ENCODE peak calls at places on chromosomes 6 and 20, in six cellular contexts. One of them, this sample, is unnamed.

GRCh38 chr6:15776458-15776980 is 113.7 kb upstream of the DTNBP1 start:
- DNase-seq in heart left ventricle: no peak
- DNase-seq in epithelial cell of proximal tubule: no peak
- DNase-seq in RWPE1: no peak
- DNase-seq in breast epithelium: no peak
- DNase-seq in foreskin fibroblast: no peak
- DNase-seq in this sample: no peak

GRCh38 chr20:10863337-10864060 is 189.7 kb upstream of the JAG1 start:
- DNase-seq in foreskin fibroblast: peak; percentile 74
- DNase-seq in breast epithelium: no peak
- DNase-seq in epithelial cell of proximal tubule: peak; percentile 90
- DNase-seq in RWPE1: peak; percentile 38
- DNase-seq in heart left ventricle: no peak
- DNase-seq in this sample: peak; percentile 38

GRCh38 chr6:126063512-126064146 is 77.3 kb downstream of the TRMT11 start:
- DNase-seq in epithelial cell of proximal tubule: no peak
- DNase-seq in RWPE1: no peak
- DNase-seq in breast epithelium: no peak
- DNase-seq in foreskin fibroblast: peak; percentile 52
- DNase-seq in heart left ventricle: no peak
- DNase-seq in this sample: no peak

GRCh38 chr6:103367212-103367611 is 1492.5 kb downstream of the HACE1 start:
- DNase-seq in foreskin fibroblast: no peak
- DNase-seq in epithelial cell of proximal tubule: no peak
- DNase-seq in heart left ventricle: no peak
- DNase-seq in breast epithelium: no peak
- DNase-seq in RWPE1: no peak
- DNase-seq in this sample: no peak

GRCh38 chr6:140960566-140960965 is 1172.2 kb upstream of the GJE1 start:
- DNase-seq in epithelial cell of proximal tubule: no peak
- DNase-seq in foreskin fibroblast: no peak
- DNase-seq in RWPE1: no peak
- DNase-seq in breast epithelium: no peak
- DNase-seq in heart left ventricle: no peak
- DNase-seq in this sample: no peak

GRCh38 chr6:10343320-10343719 is 71.6 kb downstream of the TFAP2A start:
- DNase-seq in heart left ventricle: no peak
- DNase-seq in RWPE1: no peak
- DNase-seq in foreskin fibroblast: no peak
- DNase-seq in epithelial cell of proximal tubule: no peak
- DNase-seq in breast epithelium: no peak
- DNase-seq in this sample: no peak

GRCh38 chr6:24547243-24547642 is 52.5 kb downstream of the ALDH5A1 start:
- DNase-seq in epithelial cell of proximal tubule: no peak
- DNase-seq in RWPE1: no peak
- DNase-seq in heart left ventricle: no peak
- DNase-seq in breast epithelium: no peak
- DNase-seq in foreskin fibroblast: no peak
- DNase-seq in this sample: no peak

GRCh38 chr20:58891686-58892125 is 39.2 kb downstream of the GNAS start:
- DNase-seq in RWPE1: no peak
- DNase-seq in heart left ventricle: peak; percentile 70
- DNase-seq in foreskin fibroblast: no peak
- DNase-seq in epithelial cell of proximal tubule: no peak
- DNase-seq in breast epithelium: no peak
- DNase-seq in this sample: peak; percentile 19

GRCh38 chr20:36498386-36499179 is 42.7 kb upstream of the MYL9 start:
- DNase-seq in breast epithelium: no peak
- DNase-seq in RWPE1: no peak
- DNase-seq in heart left ventricle: peak; percentile 71
- DNase-seq in foreskin fibroblast: no peak
- DNase-seq in epithelial cell of proximal tubule: no peak
- DNase-seq in this sample: no peak

GRCh38 chr20:34312024-34312460 is 8.9 kb upstream of the AHCY start:
- DNase-seq in foreskin fibroblast: no peak
- DNase-seq in heart left ventricle: no peak
- DNase-seq in breast epithelium: no peak
- DNase-seq in epithelial cell of proximal tubule: no peak
- DNase-seq in RWPE1: no peak
- DNase-seq in this sample: no peak

DNA sequence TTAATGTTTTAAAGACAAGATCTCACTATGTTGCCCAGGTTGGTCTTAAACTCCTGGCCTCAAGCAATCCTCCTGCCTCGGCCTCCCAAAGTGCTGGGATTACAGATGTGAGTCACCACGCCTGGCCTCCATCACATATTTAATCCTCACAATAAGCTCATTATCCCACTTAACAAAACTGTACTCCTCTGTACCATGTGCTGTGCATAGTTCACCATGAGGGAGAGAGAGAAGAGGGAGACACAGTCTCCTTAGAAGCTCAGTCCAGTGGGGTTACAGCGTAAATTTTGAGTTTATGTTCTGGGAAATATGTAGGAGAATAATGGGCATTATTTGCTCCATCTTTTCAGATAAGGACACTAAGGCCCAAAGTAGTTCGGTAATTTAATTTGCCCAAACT is 7.9 kb upstream of the CPNE5 start:
- DNase-seq in epithelial cell of proximal tubule: no peak
- DNase-seq in heart left ventricle: no peak
- DNase-seq in RWPE1: no peak
- DNase-seq in breast epithelium: no peak
- DNase-seq in foreskin fibroblast: no peak
- DNase-seq in this sample: no peak
- TF ChIP-seq CTCF in epithelial cell of proximal tubule: no peak
- TF ChIP-seq CTCF in heart left ventricle: no peak
- TF ChIP-seq CTCF in RWPE1: no peak
- TF ChIP-seq CTCF in breast epithelium: no peak
- TF ChIP-seq CTCF in foreskin fibroblast: no peak
- TF ChIP-seq CTCF in this sample: no peak

DNA sequence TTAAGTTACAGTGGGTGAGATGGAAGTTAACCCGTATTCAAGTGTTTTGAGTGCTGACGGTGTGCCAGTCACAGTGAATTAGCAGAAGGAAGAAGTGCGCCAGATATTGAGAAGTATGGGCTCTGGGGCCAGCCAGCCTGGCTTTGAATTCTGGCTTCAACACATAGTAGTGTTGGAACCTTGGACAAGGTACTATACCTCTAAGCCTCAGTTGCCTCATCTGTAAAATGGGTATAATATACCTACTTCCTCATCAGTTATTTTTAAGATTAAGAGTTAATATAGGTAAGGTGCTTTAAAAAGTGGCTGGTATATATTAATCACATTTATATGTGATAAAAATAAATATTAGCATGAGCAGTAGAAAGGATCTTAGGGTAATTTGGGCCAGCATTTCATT is 16.3 kb downstream of the ZNF76 start:
- DNase-seq in foreskin fibroblast: no peak
- DNase-seq in RWPE1: no peak
- DNase-seq in heart left ventricle: no peak
- DNase-seq in breast epithelium: no peak
- DNase-seq in epithelial cell of proximal tubule: no peak
- DNase-seq in this sample: no peak
- TF ChIP-seq CTCF in foreskin fibroblast: no peak
- TF ChIP-seq CTCF in RWPE1: no peak
- TF ChIP-seq CTCF in heart left ventricle: no peak
- TF ChIP-seq CTCF in breast epithelium: no peak
- TF ChIP-seq CTCF in epithelial cell of proximal tubule: no peak
- TF ChIP-seq CTCF in this sample: no peak

GRCh38 chr6:139236105-139236504 is 55.7 kb downstream of the TXLNB start:
- DNase-seq in breast epithelium: no peak
- DNase-seq in epithelial cell of proximal tubule: no peak
- DNase-seq in heart left ventricle: no peak
- DNase-seq in RWPE1: no peak
- DNase-seq in foreskin fibroblast: no peak
- DNase-seq in this sample: no peak

GRCh38 chr6:139231206-139231605 is 60.6 kb downstream of the TXLNB start:
- DNase-seq in breast epithelium: no peak
- DNase-seq in RWPE1: no peak
- DNase-seq in foreskin fibroblast: no peak
- DNase-seq in epithelial cell of proximal tubule: no peak
- DNase-seq in heart left ventricle: no peak
- DNase-seq in this sample: no peak

GRCh38 chr6:139235666-139236065 is 56.1 kb downstream of the TXLNB start:
- DNase-seq in epithelial cell of proximal tubule: no peak
- DNase-seq in foreskin fibroblast: no peak
- DNase-seq in heart left ventricle: no peak
- DNase-seq in breast epithelium: no peak
- DNase-seq in RWPE1: no peak
- DNase-seq in this sample: no peak

GRCh38 chr6:139230421-139230840 is 61.4 kb downstream of the TXLNB start:
- DNase-seq in breast epithelium: no peak
- DNase-seq in heart left ventricle: no peak
- DNase-seq in foreskin fibroblast: peak; percentile 57
- DNase-seq in RWPE1: no peak
- DNase-seq in epithelial cell of proximal tubule: no peak
- DNase-seq in this sample: peak; percentile 28
- TF ChIP-seq CTCF in breast epithelium: no peak
- TF ChIP-seq CTCF in heart left ventricle: no peak
- TF ChIP-seq CTCF in foreskin fibroblast: peak; percentile 9
- TF ChIP-seq CTCF in RWPE1: no peak
- TF ChIP-seq CTCF in epithelial cell of proximal tubule: peak; percentile 20
- TF ChIP-seq CTCF in this sample: peak; percentile 26

GRCh38 chr20:41412324-41412723 is 45.7 kb upstream of the EMILIN3 start:
- DNase-seq in RWPE1: no peak
- DNase-seq in epithelial cell of proximal tubule: no peak
- DNase-seq in breast epithelium: no peak
- DNase-seq in heart left ventricle: no peak
- DNase-seq in foreskin fibroblast: no peak
- DNase-seq in this sample: no peak

GRCh38 chr20:41408131-41408789 is 41.6 kb upstream of the EMILIN3 start:
- DNase-seq in foreskin fibroblast: no peak
- DNase-seq in epithelial cell of proximal tubule: no peak
- DNase-seq in RWPE1: no peak
- DNase-seq in heart left ventricle: no peak
- DNase-seq in breast epithelium: no peak
- DNase-seq in this sample: no peak

GRCh38 chr20:41413169-41413568 is 46.6 kb upstream of the EMILIN3 start:
- DNase-seq in foreskin fibroblast: no peak
- DNase-seq in heart left ventricle: no peak
- DNase-seq in breast epithelium: no peak
- DNase-seq in epithelial cell of proximal tubule: no peak
- DNase-seq in RWPE1: no peak
- DNase-seq in this sample: no peak

GRCh38 chr20:41408986-41409385 is 42.4 kb upstream of the EMILIN3 start:
- DNase-seq in breast epithelium: no peak
- DNase-seq in epithelial cell of proximal tubule: no peak
- DNase-seq in foreskin fibroblast: no peak
- DNase-seq in heart left ventricle: no peak
- DNase-seq in RWPE1: no peak
- DNase-seq in this sample: no peak

GRCh38 chr20:41411458-41411857 is 44.8 kb upstream of the EMILIN3 start:
- DNase-seq in foreskin fibroblast: peak; percentile 67
- DNase-seq in heart left ventricle: no peak
- DNase-seq in breast epithelium: no peak
- DNase-seq in RWPE1: peak; percentile 37
- DNase-seq in epithelial cell of proximal tubule: no peak
- DNase-seq in this sample: peak; percentile 70
- TF ChIP-seq CTCF in foreskin fibroblast: peak; percentile 40
- TF ChIP-seq CTCF in heart left ventricle: peak; percentile 34
- TF ChIP-seq CTCF in breast epithelium: peak; percentile 44
- TF ChIP-seq CTCF in RWPE1: no peak
- TF ChIP-seq CTCF in epithelial cell of proximal tubule: peak; percentile 51
- TF ChIP-seq CTCF in this sample: peak; percentile 79

DNA sequence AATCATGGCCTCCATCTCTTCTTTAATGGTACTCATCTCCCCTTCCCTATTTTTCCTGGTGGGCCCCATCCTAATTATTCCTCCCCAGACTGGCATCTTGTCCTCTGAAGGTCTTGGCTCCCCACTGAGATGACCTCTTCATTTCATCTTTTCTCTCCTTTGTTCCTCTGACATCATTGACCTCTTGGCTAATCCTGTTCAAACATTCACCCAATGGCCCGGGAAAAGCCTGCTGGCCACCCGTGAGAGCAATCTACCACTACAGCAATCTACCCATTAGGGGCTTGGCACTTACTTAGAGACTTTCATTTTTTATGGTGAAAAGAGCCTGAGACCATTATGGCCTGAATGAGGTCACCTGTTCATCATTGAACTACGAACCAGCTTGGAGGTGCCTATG is 130.8 kb downstream of the DNAH8 start:
- DNase-seq in heart left ventricle: no peak
- DNase-seq in breast epithelium: no peak
- DNase-seq in foreskin fibroblast: no peak
- DNase-seq in RWPE1: no peak
- DNase-seq in epithelial cell of proximal tubule: no peak
- DNase-seq in this sample: no peak
- TF ChIP-seq CTCF in heart left ventricle: no peak
- TF ChIP-seq CTCF in breast epithelium: no peak
- TF ChIP-seq CTCF in foreskin fibroblast: no peak
- TF ChIP-seq CTCF in RWPE1: no peak
- TF ChIP-seq CTCF in epithelial cell of proximal tubule: no peak
- TF ChIP-seq CTCF in this sample: no peak

GRCh38 chr6:115137910-115138309 is 795.1 kb upstream of the HS3ST5 start:
- DNase-seq in breast epithelium: no peak
- DNase-seq in RWPE1: no peak
- DNase-seq in heart left ventricle: no peak
- DNase-seq in epithelial cell of proximal tubule: no peak
- DNase-seq in foreskin fibroblast: no peak
- DNase-seq in this sample: no peak

GRCh38 chr6:115131709-115132490 is 789.1 kb upstream of the HS3ST5 start:
- DNase-seq in breast epithelium: no peak
- DNase-seq in foreskin fibroblast: no peak
- DNase-seq in heart left ventricle: no peak
- DNase-seq in epithelial cell of proximal tubule: no peak
- DNase-seq in RWPE1: no peak
- DNase-seq in this sample: no peak

GRCh38 chr6:115133790-115134189 is 791.0 kb upstream of the HS3ST5 start:
- DNase-seq in heart left ventricle: no peak
- DNase-seq in RWPE1: no peak
- DNase-seq in breast epithelium: no peak
- DNase-seq in foreskin fibroblast: no peak
- DNase-seq in epithelial cell of proximal tubule: no peak
- DNase-seq in this sample: no peak
- TF ChIP-seq CTCF in heart left ventricle: no peak
- TF ChIP-seq CTCF in RWPE1: no peak
- TF ChIP-seq CTCF in breast epithelium: no peak
- TF ChIP-seq CTCF in foreskin fibroblast: no peak
- TF ChIP-seq CTCF in epithelial cell of proximal tubule: no peak
- TF ChIP-seq CTCF in this sample: no peak

This sample was measured in HFFc6.